ENCODE peak calls at places on chromosomes 1 and 21, in four cellular contexts. One of them, this sample, is unnamed.

GRCh38 chr1:208851376-208851775 is 607.2 kb upstream of the PLXNA2 start:
- DNase-seq in mucosa of descending colon: no peak
- DNase-seq in retina: no peak
- DNase-seq in EL: no peak
- DNase-seq in this sample: no peak

GRCh38 chr21:42061866-42062542 is 9.1 kb upstream of the UMODL1 start:
- DNase-seq in mucosa of descending colon: peak; percentile 56
- DNase-seq in retina: no peak
- DNase-seq in EL: no peak
- DNase-seq in this sample: no peak

GRCh38 chr1:84539972-84540371 is 33.6 kb upstream of the GNG5 start:
- DNase-seq in mucosa of descending colon: no peak
- DNase-seq in retina: no peak
- DNase-seq in EL: no peak
- DNase-seq in this sample: no peak

GRCh38 chr1:153985341-153985912 is 712 bp downstream of the RAB13 start:
- DNase-seq in mucosa of descending colon: no peak
- DNase-seq in retina: no peak
- DNase-seq in EL: peak; percentile 83
- DNase-seq in this sample: no peak

GRCh38 chr1:224273651-224274050 is 56.3 kb downstream of the NVL start:
- DNase-seq in mucosa of descending colon: no peak
- DNase-seq in retina: no peak
- DNase-seq in EL: peak; percentile 62
- DNase-seq in this sample: no peak

GRCh38 chr1:154221815-154222081 is 993 bp downstream of the UBAP2L start:
- DNase-seq in mucosa of descending colon: no peak
- DNase-seq in retina: peak; percentile 59
- DNase-seq in EL: peak; percentile 59
- DNase-seq in this sample: no peak

GRCh38 chr1:180197231-180197630 is 32.8 kb upstream of the LHX4 start:
- DNase-seq in mucosa of descending colon: no peak
- DNase-seq in retina: no peak
- DNase-seq in EL: no peak
- DNase-seq in this sample: no peak

GRCh38 chr1:219066631-219067349 is 106.9 kb upstream of the LYPLAL1 start:
- DNase-seq in mucosa of descending colon: no peak
- DNase-seq in retina: peak; percentile 29
- DNase-seq in EL: peak; percentile 80
- DNase-seq in this sample: no peak

GRCh38 chr21:36589352-36589971 is 109.5 kb upstream of the SIM2 start:
- DNase-seq in mucosa of descending colon: no peak
- DNase-seq in retina: no peak
- DNase-seq in EL: peak; percentile 61
- DNase-seq in this sample: no peak

GRCh38 chr1:75310067-75310466 is 175.9 kb downstream of the LHX8 start:
- DNase-seq in mucosa of descending colon: no peak
- DNase-seq in retina: no peak
- DNase-seq in EL: no peak
- DNase-seq in this sample: no peak

This sample was measured in esophagus squamous epithelium.